ENCODE peak calls at places on chromosomes 16 and 17, in four cellular contexts. One of them, this sample, is unnamed.

GRCh38 chr17:6096201-6097004 is 26.2 kb downstream of the WSCD1 start:
- DNase-seq in GM12878: no peak
- DNase-seq in endothelial cell of umbilical vein: no peak
- DNase-seq in A549: no peak
- DNase-seq in this sample: no peak

GRCh38 chr17:45398800-45399199 is 33.9 kb downstream of the ARHGAP27 start:
- DNase-seq in GM12878: no peak
- DNase-seq in endothelial cell of umbilical vein: no peak
- DNase-seq in A549: no peak
- DNase-seq in this sample: no peak

GRCh38 chr16:23532448-23532847 is 22.2 kb upstream of the GGA2 start:
- DNase-seq in GM12878: no peak
- DNase-seq in endothelial cell of umbilical vein: no peak
- DNase-seq in A549: no peak
- DNase-seq in this sample: no peak

GRCh38 chr16:84308120-84308519 is 13.4 kb downstream of the WFDC1 start:
- DNase-seq in GM12878: no peak
- DNase-seq in endothelial cell of umbilical vein: peak
- DNase-seq in A549: peak
- DNase-seq in this sample: peak

GRCh38 chr16:51359141-51359960 is 208.3 kb upstream of the SALL1 start:
- DNase-seq in GM12878: no peak
- DNase-seq in endothelial cell of umbilical vein: no peak
- DNase-seq in A549: no peak
- DNase-seq in this sample: no peak

GRCh38 chr16:56477096-56477878 is 25.9 kb downstream of the OGFOD1 start:
- DNase-seq in GM12878: no peak
- DNase-seq in endothelial cell of umbilical vein: peak
- DNase-seq in A549: peak
- DNase-seq in this sample: peak

GRCh38 chr17:67493811-67494210 is 116.7 kb downstream of the PITPNC1 start:
- DNase-seq in GM12878: no peak
- DNase-seq in endothelial cell of umbilical vein: no peak
- DNase-seq in A549: no peak
- DNase-seq in this sample: no peak

GRCh38 chr17:55356440-55357328 is 65.0 kb downstream of the MMD start:
- DNase-seq in GM12878: peak
- DNase-seq in endothelial cell of umbilical vein: peak
- DNase-seq in A549: peak
- DNase-seq in this sample: peak

GRCh38 chr16:81313731-81314602 is 795 bp upstream of the GAN start:
- DNase-seq in GM12878: no peak
- DNase-seq in endothelial cell of umbilical vein: no peak
- DNase-seq in A549: no peak
- DNase-seq in this sample: no peak

GRCh38 chr16:84816485-84816884 is 3.3 kb upstream of the CRISPLD2 start:
- DNase-seq in GM12878: no peak
- DNase-seq in endothelial cell of umbilical vein: no peak
- DNase-seq in A549: no peak
- DNase-seq in this sample: no peak

GRCh38 chr17:82592289-82592683 is 56.0 kb downstream of the WDR45B start:
- DNase-seq in GM12878: no peak
- DNase-seq in endothelial cell of umbilical vein: no peak
- DNase-seq in A549: no peak
- DNase-seq in this sample: peak

GRCh38 chr17:82590881-82591539 is 57.2 kb downstream of the WDR45B start:
- DNase-seq in GM12878: no peak
- DNase-seq in endothelial cell of umbilical vein: no peak
- DNase-seq in A549: no peak
- DNase-seq in this sample: no peak

GRCh38 chr17:82594571-82594970 is 53.7 kb downstream of the WDR45B start:
- DNase-seq in GM12878: no peak
- DNase-seq in endothelial cell of umbilical vein: no peak
- DNase-seq in A549: no peak
- DNase-seq in this sample: no peak

GRCh38 chr17:82593590-82594087 is 54.6 kb downstream of the WDR45B start:
- DNase-seq in GM12878: no peak
- DNase-seq in endothelial cell of umbilical vein: no peak
- DNase-seq in A549: no peak
- DNase-seq in this sample: no peak

DNA sequence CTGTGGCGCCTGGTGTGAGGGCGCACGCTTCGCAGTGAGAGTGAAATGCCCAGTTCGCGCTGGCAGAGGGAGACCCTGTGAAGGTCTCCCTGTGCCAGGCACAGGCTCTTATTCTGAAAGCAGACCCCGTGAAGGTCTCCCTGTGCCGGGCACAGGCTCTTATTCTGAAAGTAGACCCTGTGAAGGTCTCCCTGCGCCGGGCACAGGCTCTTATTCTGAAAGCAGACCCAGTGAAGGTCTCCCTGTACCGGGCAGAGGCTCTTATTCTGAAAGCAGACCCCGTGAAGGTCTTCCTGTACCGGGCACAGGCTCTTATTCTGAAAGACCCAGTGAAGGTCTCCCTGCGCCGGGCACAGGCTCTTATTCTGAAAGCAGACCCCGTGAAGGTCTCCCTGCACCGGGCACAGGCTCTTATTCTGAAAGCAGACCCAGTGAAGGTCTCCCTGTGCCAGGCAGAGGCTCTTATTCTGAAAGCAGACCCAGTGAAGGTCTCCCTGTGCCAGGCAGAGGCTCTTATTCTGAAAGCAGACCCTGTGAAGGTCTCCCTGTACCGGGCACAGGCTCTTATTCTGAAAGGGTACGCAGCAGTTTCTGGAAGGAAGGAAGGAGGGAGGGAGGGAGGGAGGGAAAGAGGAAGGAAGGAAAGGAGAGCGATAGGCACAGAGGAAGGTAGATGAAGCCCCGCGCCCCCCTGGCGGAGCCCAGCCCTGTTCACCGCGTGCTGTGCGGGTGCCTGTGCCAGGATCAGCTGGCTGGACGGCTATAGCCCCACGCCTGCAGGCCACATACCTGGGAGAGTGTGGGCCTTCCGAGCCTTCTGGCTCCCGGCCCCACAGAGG is 55.3 kb downstream of the WDR45B start:
- DNase-seq in GM12878: peak
- DNase-seq in endothelial cell of umbilical vein: peak
- DNase-seq in A549: peak
- DNase-seq in this sample: peak
- TF ChIP-seq POLR2A in GM12878: no peak
- TF ChIP-seq POLR2A in endothelial cell of umbilical vein: peak
- TF ChIP-seq POLR2A in A549: peak
- TF ChIP-seq POLR2A in this sample: no peak

GRCh38 chr16:11990672-11991390 is 14.3 kb downstream of the SNX29 start:
- DNase-seq in GM12878: no peak
- DNase-seq in endothelial cell of umbilical vein: no peak
- DNase-seq in A549: no peak
- DNase-seq in this sample: no peak
- TF ChIP-seq MYC in GM12878: no peak
- TF ChIP-seq MYC in endothelial cell of umbilical vein: no peak
- TF ChIP-seq MYC in A549: no peak
- TF ChIP-seq MYC in this sample: no peak

DNA sequence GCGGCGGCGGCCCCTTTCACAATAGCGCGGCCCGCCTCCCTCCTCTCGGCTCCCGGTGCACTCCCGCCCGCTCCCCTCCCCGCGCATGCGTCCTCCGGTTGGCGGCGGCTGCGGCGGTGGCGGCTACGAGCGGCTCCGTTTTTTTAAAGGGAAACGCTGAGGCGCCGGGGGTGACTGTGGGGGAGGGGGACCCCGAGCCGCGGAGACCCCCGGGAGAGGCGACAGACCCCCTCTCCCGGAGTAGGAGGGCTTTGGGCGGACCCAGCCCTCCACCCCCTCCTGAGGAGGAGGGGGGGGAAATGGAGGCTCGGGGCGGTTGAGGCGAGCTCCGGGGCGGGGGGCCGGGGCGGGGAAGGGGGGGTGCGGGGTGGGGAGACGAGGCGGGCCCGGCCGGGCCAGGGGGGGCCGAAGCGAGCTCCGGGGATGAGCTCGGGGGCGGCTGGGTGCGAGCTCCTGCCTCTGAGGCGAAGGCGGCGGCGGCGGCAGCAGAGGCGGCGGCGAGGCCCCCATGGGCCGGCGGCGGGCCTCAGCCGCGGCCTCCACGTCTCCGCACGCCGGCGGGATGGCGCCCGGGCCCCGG is at the start of gene MSL1:
- DNase-seq in GM12878: no peak
- DNase-seq in endothelial cell of umbilical vein: peak
- DNase-seq in A549: peak
- DNase-seq in this sample: peak
- TF ChIP-seq POLR2A in GM12878: peak
- TF ChIP-seq POLR2A in endothelial cell of umbilical vein: no peak
- TF ChIP-seq POLR2A in A549: peak
- TF ChIP-seq POLR2A in this sample: peak

GRCh38 chr17:74737299-74738050 is 419 bp downstream of the RAB37 start:
- DNase-seq in GM12878: no peak
- DNase-seq in endothelial cell of umbilical vein: no peak
- DNase-seq in A549: peak
- DNase-seq in this sample: peak

GRCh38 chr17:74736423-74737298 is at the start of gene RAB37:
- DNase-seq in GM12878: no peak
- DNase-seq in endothelial cell of umbilical vein: no peak
- DNase-seq in A549: peak
- DNase-seq in this sample: peak

GRCh38 chr17:74739227-74739831 is 2.3 kb downstream of the RAB37 start:
- DNase-seq in GM12878: no peak
- DNase-seq in endothelial cell of umbilical vein: no peak
- DNase-seq in A549: no peak
- DNase-seq in this sample: peak

GRCh38 chr17:74740641-74741387 is 3.8 kb downstream of the RAB37 start:
- DNase-seq in GM12878: no peak
- DNase-seq in endothelial cell of umbilical vein: no peak
- DNase-seq in A549: no peak
- DNase-seq in this sample: no peak

GRCh38 chr17:74738051-74738996 is 1.3 kb downstream of the RAB37 start:
- DNase-seq in GM12878: peak
- DNase-seq in endothelial cell of umbilical vein: no peak
- DNase-seq in A549: peak
- DNase-seq in this sample: peak
- TF ChIP-seq MYC in GM12878: no peak
- TF ChIP-seq MYC in endothelial cell of umbilical vein: no peak
- TF ChIP-seq MYC in A549: no peak
- TF ChIP-seq MYC in this sample: peak

GRCh38 chr16:58628845-58629680 is 563 bp downstream of the CNOT1 start:
- DNase-seq in GM12878: peak
- DNase-seq in endothelial cell of umbilical vein: peak
- DNase-seq in A549: peak
- DNase-seq in this sample: peak

GRCh38 chr16:58635502-58635901 is 5.9 kb upstream of the CNOT1 start:
- DNase-seq in GM12878: no peak
- DNase-seq in endothelial cell of umbilical vein: no peak
- DNase-seq in A549: no peak
- DNase-seq in this sample: no peak

GRCh38 chr16:58634265-58634802 is 4.7 kb upstream of the CNOT1 start:
- DNase-seq in GM12878: no peak
- DNase-seq in endothelial cell of umbilical vein: no peak
- DNase-seq in A549: no peak
- DNase-seq in this sample: no peak

GRCh38 chr16:58629681-58630640 is at the start of gene CNOT1:
- DNase-seq in GM12878: peak
- DNase-seq in endothelial cell of umbilical vein: peak
- DNase-seq in A549: peak
- DNase-seq in this sample: peak
- TF ChIP-seq POLR2A in GM12878: peak
- TF ChIP-seq POLR2A in endothelial cell of umbilical vein: peak
- TF ChIP-seq POLR2A in A549: peak
- TF ChIP-seq POLR2A in this sample: peak

GRCh38 chr16:24986512-24987303 is 28.5 kb downstream of the ARHGAP17 start:
- DNase-seq in GM12878: no peak
- DNase-seq in endothelial cell of umbilical vein: peak
- DNase-seq in A549: peak
- DNase-seq in this sample: peak

GRCh38 chr16:24988137-24988535 is 27.0 kb downstream of the ARHGAP17 start:
- DNase-seq in GM12878: no peak
- DNase-seq in endothelial cell of umbilical vein: no peak
- DNase-seq in A549: no peak
- DNase-seq in this sample: no peak

GRCh38 chr16:24984101-24984500 is 31.1 kb downstream of the ARHGAP17 start:
- DNase-seq in GM12878: no peak
- DNase-seq in endothelial cell of umbilical vein: no peak
- DNase-seq in A549: no peak
- DNase-seq in this sample: no peak

GRCh38 chr16:24983521-24983920 is 31.6 kb downstream of the ARHGAP17 start:
- DNase-seq in GM12878: no peak
- DNase-seq in endothelial cell of umbilical vein: peak
- DNase-seq in A549: no peak
- DNase-seq in this sample: no peak

DNA sequence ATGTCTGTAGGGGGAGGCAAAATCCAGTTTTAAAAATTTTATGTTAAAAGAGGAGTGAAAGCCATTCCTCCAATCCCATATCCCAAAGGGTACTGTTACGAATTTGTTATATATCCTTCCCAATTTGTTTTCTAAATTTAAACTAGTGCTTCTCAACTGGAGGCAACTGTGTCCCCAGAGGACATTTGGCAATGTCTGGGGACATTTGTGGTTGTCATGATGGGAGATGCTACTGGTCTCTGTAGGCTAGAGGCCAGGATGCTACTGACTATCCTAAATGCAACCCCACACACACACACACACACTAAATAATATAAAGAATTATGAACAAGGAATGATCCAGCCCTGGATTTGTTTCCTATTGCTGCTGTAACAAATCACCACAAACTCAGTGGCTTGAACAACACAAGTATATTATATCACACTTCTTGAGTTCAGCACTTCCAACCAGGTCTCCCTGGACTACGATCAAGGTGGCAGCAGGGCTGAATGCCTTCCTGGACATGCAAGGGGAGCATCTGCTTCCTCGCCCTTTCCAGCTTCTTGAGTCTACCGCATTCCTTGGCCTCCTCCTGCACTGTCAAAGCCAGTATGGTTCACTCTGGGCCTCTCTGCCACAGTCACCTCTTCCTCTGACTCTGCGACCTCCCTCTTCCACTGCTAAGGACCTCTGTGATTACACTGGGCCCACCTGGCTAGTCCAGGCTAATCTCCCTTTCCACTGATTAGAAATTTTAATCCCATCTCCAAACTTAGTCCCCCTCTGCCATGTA is 30.1 kb downstream of the ARHGAP17 start:
- DNase-seq in GM12878: no peak
- DNase-seq in endothelial cell of umbilical vein: no peak
- DNase-seq in A549: no peak
- DNase-seq in this sample: peak
- TF ChIP-seq MYC in GM12878: no peak
- TF ChIP-seq MYC in endothelial cell of umbilical vein: no peak
- TF ChIP-seq MYC in A549: no peak
- TF ChIP-seq MYC in this sample: no peak